ENCODE peak calls at places on chromosomes 11 and 22, in seven cellular contexts. One of them, this sample, is unnamed.

GRCh38 chr11:77267910-77268309 is 33.6 kb downstream of the GDPD4 start:
- DNase-seq in cardiac muscle cell: no peak
- DNase-seq in stimulated activated CD4-positive, alpha-beta T cell treated with anti-CD3 and anti-CD28 coated beads, Interleukin-15, amount 100 ng/mL, for 48 hours: no peak
- DNase-seq in GM06990: no peak
- DNase-seq in GM12865: no peak
- DNase-seq in NCI-H1092 treated with DMSO at 0.1 percent for 48 hours: no peak
- DNase-seq in CD8-positive, alpha-beta T cell: no peak
- DNase-seq in this sample: no peak

GRCh38 chr11:103055174-103055890 is 36.6 kb downstream of the DCUN1D5 start:
- DNase-seq in cardiac muscle cell: peak; percentile 62
- DNase-seq in stimulated activated CD4-positive, alpha-beta T cell treated with anti-CD3 and anti-CD28 coated beads, Interleukin-15, amount 100 ng/mL, for 48 hours: no peak
- DNase-seq in GM06990: no peak
- DNase-seq in GM12865: peak; percentile 30
- DNase-seq in NCI-H1092 treated with DMSO at 0.1 percent for 48 hours: peak; percentile 27
- DNase-seq in CD8-positive, alpha-beta T cell: no peak
- DNase-seq in this sample: peak; percentile 32

GRCh38 chr11:119513806-119514170 is 90.8 kb upstream of the THY1 start:
- DNase-seq in cardiac muscle cell: no peak
- DNase-seq in stimulated activated CD4-positive, alpha-beta T cell treated with anti-CD3 and anti-CD28 coated beads, Interleukin-15, amount 100 ng/mL, for 48 hours: no peak
- DNase-seq in GM06990: no peak
- DNase-seq in GM12865: no peak
- DNase-seq in NCI-H1092 treated with DMSO at 0.1 percent for 48 hours: no peak
- DNase-seq in CD8-positive, alpha-beta T cell: no peak
- DNase-seq in this sample: no peak

GRCh38 chr22:44697423-44698179 is 4.4 kb upstream of the PRR5 start:
- DNase-seq in cardiac muscle cell: peak; percentile 78
- DNase-seq in stimulated activated CD4-positive, alpha-beta T cell treated with anti-CD3 and anti-CD28 coated beads, Interleukin-15, amount 100 ng/mL, for 48 hours: peak; percentile 83
- DNase-seq in GM06990: peak; percentile 75
- DNase-seq in GM12865: peak; percentile 78
- DNase-seq in NCI-H1092 treated with DMSO at 0.1 percent for 48 hours: no peak
- DNase-seq in CD8-positive, alpha-beta T cell: peak; percentile 83
- DNase-seq in this sample: peak; percentile 45

GRCh38 chr11:59754494-59754858 is 700 bp upstream of the STX3 start:
- DNase-seq in cardiac muscle cell: no peak
- DNase-seq in stimulated activated CD4-positive, alpha-beta T cell treated with anti-CD3 and anti-CD28 coated beads, Interleukin-15, amount 100 ng/mL, for 48 hours: no peak
- DNase-seq in GM06990: no peak
- DNase-seq in GM12865: peak; percentile 22
- DNase-seq in NCI-H1092 treated with DMSO at 0.1 percent for 48 hours: peak; percentile 45
- DNase-seq in CD8-positive, alpha-beta T cell: peak; percentile 26
- DNase-seq in this sample: no peak

GRCh38 chr22:28799125-28799833 is 1.1 kb downstream of the XBP1 start:
- DNase-seq in cardiac muscle cell: peak; percentile 95
- DNase-seq in stimulated activated CD4-positive, alpha-beta T cell treated with anti-CD3 and anti-CD28 coated beads, Interleukin-15, amount 100 ng/mL, for 48 hours: no peak
- DNase-seq in GM06990: no peak
- DNase-seq in GM12865: peak; percentile 79
- DNase-seq in NCI-H1092 treated with DMSO at 0.1 percent for 48 hours: no peak
- DNase-seq in CD8-positive, alpha-beta T cell: no peak
- DNase-seq in this sample: peak; percentile 70

GRCh38 chr11:101741479-101742175 is 157.8 kb upstream of the TRPC6 start:
- DNase-seq in cardiac muscle cell: no peak
- DNase-seq in stimulated activated CD4-positive, alpha-beta T cell treated with anti-CD3 and anti-CD28 coated beads, Interleukin-15, amount 100 ng/mL, for 48 hours: no peak
- DNase-seq in GM06990: no peak
- DNase-seq in GM12865: no peak
- DNase-seq in NCI-H1092 treated with DMSO at 0.1 percent for 48 hours: no peak
- DNase-seq in CD8-positive, alpha-beta T cell: no peak
- DNase-seq in this sample: no peak

GRCh38 chr22:25002241-25002985 is 49.9 kb downstream of the KIAA1671 start:
- DNase-seq in cardiac muscle cell: peak; percentile 16
- DNase-seq in stimulated activated CD4-positive, alpha-beta T cell treated with anti-CD3 and anti-CD28 coated beads, Interleukin-15, amount 100 ng/mL, for 48 hours: no peak
- DNase-seq in GM06990: no peak
- DNase-seq in GM12865: no peak
- DNase-seq in NCI-H1092 treated with DMSO at 0.1 percent for 48 hours: no peak
- DNase-seq in CD8-positive, alpha-beta T cell: no peak
- DNase-seq in this sample: peak; percentile 35

GRCh38 chr11:13963169-13963948 is 836 bp downstream of the SPON1 start:
- DNase-seq in cardiac muscle cell: peak; percentile 35
- DNase-seq in stimulated activated CD4-positive, alpha-beta T cell treated with anti-CD3 and anti-CD28 coated beads, Interleukin-15, amount 100 ng/mL, for 48 hours: no peak
- DNase-seq in GM06990: peak; percentile 16
- DNase-seq in GM12865: no peak
- DNase-seq in NCI-H1092 treated with DMSO at 0.1 percent for 48 hours: no peak
- DNase-seq in CD8-positive, alpha-beta T cell: peak; percentile 51
- DNase-seq in this sample: no peak

GRCh38 chr22:45069925-45070324 is 60.1 kb upstream of the PHF21B start:
- DNase-seq in cardiac muscle cell: no peak
- DNase-seq in stimulated activated CD4-positive, alpha-beta T cell treated with anti-CD3 and anti-CD28 coated beads, Interleukin-15, amount 100 ng/mL, for 48 hours: no peak
- DNase-seq in GM06990: no peak
- DNase-seq in GM12865: no peak
- DNase-seq in NCI-H1092 treated with DMSO at 0.1 percent for 48 hours: no peak
- DNase-seq in CD8-positive, alpha-beta T cell: no peak
- DNase-seq in this sample: no peak

GRCh38 chr11:61955031-61955415 is 4.9 kb downstream of the BEST1 start:
- DNase-seq in cardiac muscle cell: peak; percentile 93
- DNase-seq in stimulated activated CD4-positive, alpha-beta T cell treated with anti-CD3 and anti-CD28 coated beads, Interleukin-15, amount 100 ng/mL, for 48 hours: no peak
- DNase-seq in GM06990: no peak
- DNase-seq in GM12865: no peak
- DNase-seq in NCI-H1092 treated with DMSO at 0.1 percent for 48 hours: no peak
- DNase-seq in CD8-positive, alpha-beta T cell: no peak
- DNase-seq in this sample: peak; percentile 59

GRCh38 chr22:38314992-38315800 is 2.0 kb downstream of the CSNK1E start:
- DNase-seq in cardiac muscle cell: peak; percentile 34
- DNase-seq in stimulated activated CD4-positive, alpha-beta T cell treated with anti-CD3 and anti-CD28 coated beads, Interleukin-15, amount 100 ng/mL, for 48 hours: no peak
- DNase-seq in GM06990: peak; percentile 44
- DNase-seq in GM12865: peak; percentile 42
- DNase-seq in NCI-H1092 treated with DMSO at 0.1 percent for 48 hours: peak; percentile 60
- DNase-seq in CD8-positive, alpha-beta T cell: peak; percentile 40
- DNase-seq in this sample: no peak

GRCh38 chr11:45665933-45666647 is 668 bp upstream of the CHST1 start:
- DNase-seq in cardiac muscle cell: peak; percentile 40
- DNase-seq in stimulated activated CD4-positive, alpha-beta T cell treated with anti-CD3 and anti-CD28 coated beads, Interleukin-15, amount 100 ng/mL, for 48 hours: no peak
- DNase-seq in GM06990: no peak
- DNase-seq in GM12865: no peak
- DNase-seq in NCI-H1092 treated with DMSO at 0.1 percent for 48 hours: no peak
- DNase-seq in CD8-positive, alpha-beta T cell: no peak
- DNase-seq in this sample: no peak

GRCh38 chr11:73236205-73236765 is 18.2 kb downstream of the P2RY2 start:
- DNase-seq in cardiac muscle cell: no peak
- DNase-seq in stimulated activated CD4-positive, alpha-beta T cell treated with anti-CD3 and anti-CD28 coated beads, Interleukin-15, amount 100 ng/mL, for 48 hours: no peak
- DNase-seq in GM06990: no peak
- DNase-seq in GM12865: no peak
- DNase-seq in NCI-H1092 treated with DMSO at 0.1 percent for 48 hours: no peak
- DNase-seq in CD8-positive, alpha-beta T cell: no peak
- DNase-seq in this sample: no peak

GRCh38 chr11:125517116-125517804 is 21.2 kb upstream of the FEZ1 start:
- DNase-seq in cardiac muscle cell: peak; percentile 89
- DNase-seq in stimulated activated CD4-positive, alpha-beta T cell treated with anti-CD3 and anti-CD28 coated beads, Interleukin-15, amount 100 ng/mL, for 48 hours: no peak
- DNase-seq in GM06990: no peak
- DNase-seq in GM12865: peak; percentile 64
- DNase-seq in NCI-H1092 treated with DMSO at 0.1 percent for 48 hours: peak; percentile 28
- DNase-seq in CD8-positive, alpha-beta T cell: no peak
- DNase-seq in this sample: no peak

GRCh38 chr22:44537016-44537936 is 39.2 kb upstream of the RTL6 start:
- DNase-seq in cardiac muscle cell: no peak
- DNase-seq in stimulated activated CD4-positive, alpha-beta T cell treated with anti-CD3 and anti-CD28 coated beads, Interleukin-15, amount 100 ng/mL, for 48 hours: no peak
- DNase-seq in GM06990: no peak
- DNase-seq in GM12865: no peak
- DNase-seq in NCI-H1092 treated with DMSO at 0.1 percent for 48 hours: no peak
- DNase-seq in CD8-positive, alpha-beta T cell: no peak
- DNase-seq in this sample: no peak

GRCh38 chr11:119975561-119976152 is 162.3 kb downstream of the TRIM29 start:
- DNase-seq in cardiac muscle cell: no peak
- DNase-seq in stimulated activated CD4-positive, alpha-beta T cell treated with anti-CD3 and anti-CD28 coated beads, Interleukin-15, amount 100 ng/mL, for 48 hours: no peak
- DNase-seq in GM06990: no peak
- DNase-seq in GM12865: no peak
- DNase-seq in NCI-H1092 treated with DMSO at 0.1 percent for 48 hours: peak; percentile 89
- DNase-seq in CD8-positive, alpha-beta T cell: no peak
- DNase-seq in this sample: no peak

GRCh38 chr22:20015971-20016733 is 471 bp downstream of the ARVCF start:
- DNase-seq in cardiac muscle cell: no peak
- DNase-seq in stimulated activated CD4-positive, alpha-beta T cell treated with anti-CD3 and anti-CD28 coated beads, Interleukin-15, amount 100 ng/mL, for 48 hours: no peak
- DNase-seq in GM06990: no peak
- DNase-seq in GM12865: no peak
- DNase-seq in NCI-H1092 treated with DMSO at 0.1 percent for 48 hours: no peak
- DNase-seq in CD8-positive, alpha-beta T cell: no peak
- DNase-seq in this sample: peak; percentile 27

GRCh38 chr11:116421529-116422185 is 351.1 kb downstream of the BUD13 start:
- DNase-seq in cardiac muscle cell: no peak
- DNase-seq in stimulated activated CD4-positive, alpha-beta T cell treated with anti-CD3 and anti-CD28 coated beads, Interleukin-15, amount 100 ng/mL, for 48 hours: no peak
- DNase-seq in GM06990: no peak
- DNase-seq in GM12865: peak; percentile 27
- DNase-seq in NCI-H1092 treated with DMSO at 0.1 percent for 48 hours: peak; percentile 74
- DNase-seq in CD8-positive, alpha-beta T cell: no peak
- DNase-seq in this sample: no peak

GRCh38 chr11:57463596-57464342 is 3.4 kb downstream of the RTN4RL2 start:
- DNase-seq in cardiac muscle cell: no peak
- DNase-seq in stimulated activated CD4-positive, alpha-beta T cell treated with anti-CD3 and anti-CD28 coated beads, Interleukin-15, amount 100 ng/mL, for 48 hours: no peak
- DNase-seq in GM06990: no peak
- DNase-seq in GM12865: no peak
- DNase-seq in NCI-H1092 treated with DMSO at 0.1 percent for 48 hours: peak; percentile 22
- DNase-seq in CD8-positive, alpha-beta T cell: no peak
- DNase-seq in this sample: no peak

GRCh38 chr22:16845465-16845864 is 20.3 kb upstream of the XKR3 start:
- DNase-seq in cardiac muscle cell: no peak
- DNase-seq in stimulated activated CD4-positive, alpha-beta T cell treated with anti-CD3 and anti-CD28 coated beads, Interleukin-15, amount 100 ng/mL, for 48 hours: no peak
- DNase-seq in GM06990: no peak
- DNase-seq in GM12865: no peak
- DNase-seq in NCI-H1092 treated with DMSO at 0.1 percent for 48 hours: no peak
- DNase-seq in CD8-positive, alpha-beta T cell: no peak
- DNase-seq in this sample: no peak

GRCh38 chr11:72349616-72350218 is 84.6 kb downstream of the CLPB start:
- DNase-seq in cardiac muscle cell: peak; percentile 20
- DNase-seq in stimulated activated CD4-positive, alpha-beta T cell treated with anti-CD3 and anti-CD28 coated beads, Interleukin-15, amount 100 ng/mL, for 48 hours: no peak
- DNase-seq in GM06990: no peak
- DNase-seq in GM12865: no peak
- DNase-seq in NCI-H1092 treated with DMSO at 0.1 percent for 48 hours: no peak
- DNase-seq in CD8-positive, alpha-beta T cell: no peak
- DNase-seq in this sample: no peak

GRCh38 chr11:67378544-67378943 is 5.1 kb upstream of the CLCF1 start:
- DNase-seq in cardiac muscle cell: no peak
- DNase-seq in stimulated activated CD4-positive, alpha-beta T cell treated with anti-CD3 and anti-CD28 coated beads, Interleukin-15, amount 100 ng/mL, for 48 hours: no peak
- DNase-seq in GM06990: no peak
- DNase-seq in GM12865: no peak
- DNase-seq in NCI-H1092 treated with DMSO at 0.1 percent for 48 hours: no peak
- DNase-seq in CD8-positive, alpha-beta T cell: no peak
- DNase-seq in this sample: no peak

GRCh38 chr22:17370036-17370765 is 941 bp downstream of the CECR2 start:
- DNase-seq in cardiac muscle cell: peak; percentile 20
- DNase-seq in stimulated activated CD4-positive, alpha-beta T cell treated with anti-CD3 and anti-CD28 coated beads, Interleukin-15, amount 100 ng/mL, for 48 hours: no peak
- DNase-seq in GM06990: peak; percentile 3
- DNase-seq in GM12865: no peak
- DNase-seq in NCI-H1092 treated with DMSO at 0.1 percent for 48 hours: no peak
- DNase-seq in CD8-positive, alpha-beta T cell: no peak
- DNase-seq in this sample: no peak

GRCh38 chr22:48369789-48370507 is 1457.7 kb downstream of the BRD1 start:
- DNase-seq in cardiac muscle cell: no peak
- DNase-seq in stimulated activated CD4-positive, alpha-beta T cell treated with anti-CD3 and anti-CD28 coated beads, Interleukin-15, amount 100 ng/mL, for 48 hours: no peak
- DNase-seq in GM06990: no peak
- DNase-seq in GM12865: no peak
- DNase-seq in NCI-H1092 treated with DMSO at 0.1 percent for 48 hours: no peak
- DNase-seq in CD8-positive, alpha-beta T cell: no peak
- DNase-seq in this sample: peak; percentile 85

GRCh38 chr22:19970031-19970478 is 28.4 kb upstream of the TXNRD2 start:
- DNase-seq in cardiac muscle cell: no peak
- DNase-seq in stimulated activated CD4-positive, alpha-beta T cell treated with anti-CD3 and anti-CD28 coated beads, Interleukin-15, amount 100 ng/mL, for 48 hours: no peak
- DNase-seq in GM06990: no peak
- DNase-seq in GM12865: no peak
- DNase-seq in NCI-H1092 treated with DMSO at 0.1 percent for 48 hours: no peak
- DNase-seq in CD8-positive, alpha-beta T cell: no peak
- DNase-seq in this sample: no peak

GRCh38 chr11:110128161-110128560 is 35.0 kb downstream of the ZC3H12C start:
- DNase-seq in cardiac muscle cell: peak; percentile 42
- DNase-seq in stimulated activated CD4-positive, alpha-beta T cell treated with anti-CD3 and anti-CD28 coated beads, Interleukin-15, amount 100 ng/mL, for 48 hours: no peak
- DNase-seq in GM06990: no peak
- DNase-seq in GM12865: no peak
- DNase-seq in NCI-H1092 treated with DMSO at 0.1 percent for 48 hours: peak; percentile 67
- DNase-seq in CD8-positive, alpha-beta T cell: no peak
- DNase-seq in this sample: no peak

GRCh38 chr11:90380206-90380605 is 157.4 kb upstream of the CHORDC1 start:
- DNase-seq in cardiac muscle cell: no peak
- DNase-seq in stimulated activated CD4-positive, alpha-beta T cell treated with anti-CD3 and anti-CD28 coated beads, Interleukin-15, amount 100 ng/mL, for 48 hours: no peak
- DNase-seq in GM06990: no peak
- DNase-seq in GM12865: no peak
- DNase-seq in NCI-H1092 treated with DMSO at 0.1 percent for 48 hours: no peak
- DNase-seq in CD8-positive, alpha-beta T cell: no peak
- DNase-seq in this sample: no peak

GRCh38 chr22:17222503-17222902 is 3.3 kb upstream of the ADA2 start:
- DNase-seq in cardiac muscle cell: no peak
- DNase-seq in stimulated activated CD4-positive, alpha-beta T cell treated with anti-CD3 and anti-CD28 coated beads, Interleukin-15, amount 100 ng/mL, for 48 hours: no peak
- DNase-seq in GM06990: no peak
- DNase-seq in GM12865: no peak
- DNase-seq in NCI-H1092 treated with DMSO at 0.1 percent for 48 hours: no peak
- DNase-seq in CD8-positive, alpha-beta T cell: no peak
- DNase-seq in this sample: no peak

GRCh38 chr11:103532133-103532788 is 423.0 kb downstream of the DYNC2H1 start:
- DNase-seq in cardiac muscle cell: peak; percentile 78
- DNase-seq in stimulated activated CD4-positive, alpha-beta T cell treated with anti-CD3 and anti-CD28 coated beads, Interleukin-15, amount 100 ng/mL, for 48 hours: no peak
- DNase-seq in GM06990: no peak
- DNase-seq in GM12865: no peak
- DNase-seq in NCI-H1092 treated with DMSO at 0.1 percent for 48 hours: no peak
- DNase-seq in CD8-positive, alpha-beta T cell: no peak
- DNase-seq in this sample: no peak

GRCh38 chr22:17234144-17234623 is 14.9 kb upstream of the ADA2 start:
- DNase-seq in cardiac muscle cell: peak; percentile 49
- DNase-seq in stimulated activated CD4-positive, alpha-beta T cell treated with anti-CD3 and anti-CD28 coated beads, Interleukin-15, amount 100 ng/mL, for 48 hours: no peak
- DNase-seq in GM06990: no peak
- DNase-seq in GM12865: no peak
- DNase-seq in NCI-H1092 treated with DMSO at 0.1 percent for 48 hours: no peak
- DNase-seq in CD8-positive, alpha-beta T cell: no peak
- DNase-seq in this sample: no peak

GRCh38 chr22:43867839-43868652 is 5.7 kb upstream of the SULT4A1 start:
- DNase-seq in cardiac muscle cell: peak; percentile 67
- DNase-seq in stimulated activated CD4-positive, alpha-beta T cell treated with anti-CD3 and anti-CD28 coated beads, Interleukin-15, amount 100 ng/mL, for 48 hours: peak; percentile 10
- DNase-seq in GM06990: no peak
- DNase-seq in GM12865: no peak
- DNase-seq in NCI-H1092 treated with DMSO at 0.1 percent for 48 hours: no peak
- DNase-seq in CD8-positive, alpha-beta T cell: no peak
- DNase-seq in this sample: no peak

GRCh38 chr11:57458410-57459111 is 1.8 kb upstream of the RTN4RL2 start:
- DNase-seq in cardiac muscle cell: peak; percentile 50
- DNase-seq in stimulated activated CD4-positive, alpha-beta T cell treated with anti-CD3 and anti-CD28 coated beads, Interleukin-15, amount 100 ng/mL, for 48 hours: no peak
- DNase-seq in GM06990: peak; percentile 46
- DNase-seq in GM12865: peak; percentile 33
- DNase-seq in NCI-H1092 treated with DMSO at 0.1 percent for 48 hours: peak; percentile 25
- DNase-seq in CD8-positive, alpha-beta T cell: peak; percentile 39
- DNase-seq in this sample: no peak

GRCh38 chr22:17100621-17101020 is 15.8 kb downstream of the IL17RA start:
- DNase-seq in cardiac muscle cell: no peak
- DNase-seq in stimulated activated CD4-positive, alpha-beta T cell treated with anti-CD3 and anti-CD28 coated beads, Interleukin-15, amount 100 ng/mL, for 48 hours: no peak
- DNase-seq in GM06990: no peak
- DNase-seq in GM12865: no peak
- DNase-seq in NCI-H1092 treated with DMSO at 0.1 percent for 48 hours: no peak
- DNase-seq in CD8-positive, alpha-beta T cell: no peak
- DNase-seq in this sample: no peak

GRCh38 chr11:44732564-44732963 is 5.8 kb downstream of the TSPAN18 start:
- DNase-seq in cardiac muscle cell: no peak
- DNase-seq in stimulated activated CD4-positive, alpha-beta T cell treated with anti-CD3 and anti-CD28 coated beads, Interleukin-15, amount 100 ng/mL, for 48 hours: no peak
- DNase-seq in GM06990: no peak
- DNase-seq in GM12865: no peak
- DNase-seq in NCI-H1092 treated with DMSO at 0.1 percent for 48 hours: no peak
- DNase-seq in CD8-positive, alpha-beta T cell: no peak
- DNase-seq in this sample: no peak

GRCh38 chr11:12175694-12176241 is 65.4 kb downstream of the MICAL2 start:
- DNase-seq in cardiac muscle cell: peak; percentile 80
- DNase-seq in stimulated activated CD4-positive, alpha-beta T cell treated with anti-CD3 and anti-CD28 coated beads, Interleukin-15, amount 100 ng/mL, for 48 hours: no peak
- DNase-seq in GM06990: no peak
- DNase-seq in GM12865: peak; percentile 59
- DNase-seq in NCI-H1092 treated with DMSO at 0.1 percent for 48 hours: no peak
- DNase-seq in CD8-positive, alpha-beta T cell: no peak
- DNase-seq in this sample: no peak

GRCh38 chr22:29031236-29031982 is 30.2 kb downstream of the C22orf31 start:
- DNase-seq in cardiac muscle cell: peak; percentile 92
- DNase-seq in stimulated activated CD4-positive, alpha-beta T cell treated with anti-CD3 and anti-CD28 coated beads, Interleukin-15, amount 100 ng/mL, for 48 hours: no peak
- DNase-seq in GM06990: no peak
- DNase-seq in GM12865: no peak
- DNase-seq in NCI-H1092 treated with DMSO at 0.1 percent for 48 hours: peak; percentile 10
- DNase-seq in CD8-positive, alpha-beta T cell: no peak
- DNase-seq in this sample: peak; percentile 93

GRCh38 chr11:15216678-15217077 is 102.0 kb downstream of the INSC start:
- DNase-seq in cardiac muscle cell: no peak
- DNase-seq in stimulated activated CD4-positive, alpha-beta T cell treated with anti-CD3 and anti-CD28 coated beads, Interleukin-15, amount 100 ng/mL, for 48 hours: no peak
- DNase-seq in GM06990: no peak
- DNase-seq in GM12865: peak; percentile 13
- DNase-seq in NCI-H1092 treated with DMSO at 0.1 percent for 48 hours: no peak
- DNase-seq in CD8-positive, alpha-beta T cell: no peak
- DNase-seq in this sample: no peak

This sample was measured in HepG2.